ENCODE peak calls at places on chromosomes 4 and X, in four cellular contexts. One of them, this sample, is unnamed.

GRCh38 chr4:59223292-59223941 is 1976.7 kb upstream of the ADGRL3 start:
- DNase-seq in mesenchymal stem cell: no peak
- DNase-seq in DND-41: no peak
- DNase-seq in astrocyte of the cerebellum: no peak
- DNase-seq in this sample: no peak

GRCh38 chr4:56320293-56320692 is 67.0 kb downstream of the AASDH start:
- DNase-seq in astrocyte of the cerebellum: no peak
- DNase-seq in mesenchymal stem cell: no peak
- DNase-seq in DND-41: no peak
- DNase-seq in this sample: no peak

GRCh38 chrX:24629701-24630100 is 17.4 kb downstream of the PCYT1B start:
- DNase-seq in astrocyte of the cerebellum: no peak
- DNase-seq in mesenchymal stem cell: no peak
- DNase-seq in DND-41: no peak
- DNase-seq in this sample: no peak

GRCh38 chr4:112109455-112110425 is 35.5 kb upstream of the FAM241A start:
- DNase-seq in DND-41: no peak
- DNase-seq in mesenchymal stem cell: peak; percentile 45
- DNase-seq in astrocyte of the cerebellum: peak; percentile 22
- DNase-seq in this sample: no peak

GRCh38 chr4:17468638-17469221 is 43.2 kb downstream of the QDPR start:
- DNase-seq in mesenchymal stem cell: peak; percentile 65
- DNase-seq in astrocyte of the cerebellum: peak; percentile 29
- DNase-seq in DND-41: no peak
- DNase-seq in this sample: no peak

GRCh38 chrX:3717742-3718420 is 4.4 kb upstream of the PRKX start:
- DNase-seq in astrocyte of the cerebellum: no peak
- DNase-seq in mesenchymal stem cell: no peak
- DNase-seq in DND-41: no peak
- DNase-seq in this sample: no peak

GRCh38 chr4:4714330-4714729 is 145.1 kb upstream of the MSX1 start:
- DNase-seq in mesenchymal stem cell: peak; percentile 34
- DNase-seq in DND-41: no peak
- DNase-seq in astrocyte of the cerebellum: no peak
- DNase-seq in this sample: no peak

GRCh38 chr4:153488719-153489384 is 22.7 kb downstream of the TMEM131L start:
- DNase-seq in astrocyte of the cerebellum: no peak
- DNase-seq in DND-41: peak; percentile 34
- DNase-seq in mesenchymal stem cell: no peak
- DNase-seq in this sample: no peak

GRCh38 chrX:37302569-37302968 is 46.6 kb upstream of the PRRG1 start:
- DNase-seq in astrocyte of the cerebellum: no peak
- DNase-seq in mesenchymal stem cell: peak; percentile 35
- DNase-seq in DND-41: no peak
- DNase-seq in this sample: no peak

GRCh38 chr4:79059631-79060399 is 120.6 kb upstream of the PAQR3 start:
- DNase-seq in mesenchymal stem cell: no peak
- DNase-seq in astrocyte of the cerebellum: no peak
- DNase-seq in DND-41: no peak
- DNase-seq in this sample: no peak

GRCh38 chr4:13950491-13950890 is 323.0 kb upstream of the BOD1L1 start:
- DNase-seq in astrocyte of the cerebellum: no peak
- DNase-seq in mesenchymal stem cell: no peak
- DNase-seq in DND-41: no peak
- DNase-seq in this sample: no peak

GRCh38 chr4:73718375-73719373 is 21.7 kb upstream of the CXCL8 start:
- DNase-seq in astrocyte of the cerebellum: peak; percentile 40
- DNase-seq in DND-41: no peak
- DNase-seq in mesenchymal stem cell: no peak
- DNase-seq in this sample: no peak

GRCh38 chr4:134627386-134627785 is 425.8 kb upstream of the PABPC4L start:
- DNase-seq in astrocyte of the cerebellum: no peak
- DNase-seq in mesenchymal stem cell: no peak
- DNase-seq in DND-41: no peak
- DNase-seq in this sample: no peak

GRCh38 chrX:70635669-70636068 is 191.0 kb downstream of the DLG3 start:
- DNase-seq in mesenchymal stem cell: no peak
- DNase-seq in astrocyte of the cerebellum: no peak
- DNase-seq in DND-41: no peak
- DNase-seq in this sample: no peak

GRCh38 chrX:31112226-31112999 is 40.6 kb upstream of the FTHL17 start:
- DNase-seq in mesenchymal stem cell: no peak
- DNase-seq in astrocyte of the cerebellum: no peak
- DNase-seq in DND-41: no peak
- DNase-seq in this sample: no peak

GRCh38 chr4:113446019-113446418 is 315.5 kb downstream of the CAMK2D start:
- DNase-seq in mesenchymal stem cell: peak; percentile 64
- DNase-seq in astrocyte of the cerebellum: no peak
- DNase-seq in DND-41: no peak
- DNase-seq in this sample: no peak

GRCh38 chr4:59818656-59819055 is 1381.5 kb upstream of the ADGRL3 start:
- DNase-seq in DND-41: peak; percentile 59
- DNase-seq in astrocyte of the cerebellum: peak; percentile 15
- DNase-seq in mesenchymal stem cell: no peak
- DNase-seq in this sample: no peak

GRCh38 chr4:141462361-141462760 is 174.0 kb upstream of the IL15 start:
- DNase-seq in mesenchymal stem cell: no peak
- DNase-seq in astrocyte of the cerebellum: no peak
- DNase-seq in DND-41: no peak
- DNase-seq in this sample: no peak

GRCh38 chr4:11428701-11429571 is at the start of gene HS3ST1:
- DNase-seq in mesenchymal stem cell: peak; percentile 51
- DNase-seq in DND-41: no peak
- DNase-seq in astrocyte of the cerebellum: no peak
- DNase-seq in this sample: peak; percentile 4

GRCh38 chr4:65083076-65083475 is 587.2 kb downstream of the EPHA5 start:
- DNase-seq in DND-41: no peak
- DNase-seq in astrocyte of the cerebellum: no peak
- DNase-seq in mesenchymal stem cell: peak; percentile 78
- DNase-seq in this sample: no peak

GRCh38 chr4:95087657-95088455 is 330.1 kb downstream of the BMPR1B start:
- DNase-seq in DND-41: no peak
- DNase-seq in astrocyte of the cerebellum: no peak
- DNase-seq in mesenchymal stem cell: peak; percentile 66
- DNase-seq in this sample: no peak

GRCh38 chr4:25844957-25845712 is 17.7 kb downstream of the SEL1L3 start:
- DNase-seq in mesenchymal stem cell: no peak
- DNase-seq in DND-41: no peak
- DNase-seq in astrocyte of the cerebellum: no peak
- DNase-seq in this sample: no peak

GRCh38 chr4:158775091-158775651 is 6.3 kb downstream of the FNIP2 start:
- DNase-seq in DND-41: no peak
- DNase-seq in astrocyte of the cerebellum: peak; percentile 47
- DNase-seq in mesenchymal stem cell: peak; percentile 77
- DNase-seq in this sample: no peak

GRCh38 chr4:150569384-150569987 is 12.5 kb upstream of the MAB21L2 start:
- DNase-seq in mesenchymal stem cell: no peak
- DNase-seq in astrocyte of the cerebellum: peak; percentile 43
- DNase-seq in DND-41: no peak
- DNase-seq in this sample: no peak

GRCh38 chr4:56653461-56654237 is 27.4 kb downstream of the HOPX start:
- DNase-seq in DND-41: peak; percentile 42
- DNase-seq in astrocyte of the cerebellum: no peak
- DNase-seq in mesenchymal stem cell: no peak
- DNase-seq in this sample: no peak

GRCh38 chrX:102599084-102599949 is at the start of gene ARMCX5:
- DNase-seq in mesenchymal stem cell: peak; percentile 91
- DNase-seq in DND-41: peak; percentile 80
- DNase-seq in astrocyte of the cerebellum: peak; percentile 71
- DNase-seq in this sample: peak; percentile 76

GRCh38 chr4:110778526-110778925 is 155.6 kb upstream of the PITX2 start:
- DNase-seq in mesenchymal stem cell: peak; percentile 58
- DNase-seq in astrocyte of the cerebellum: peak; percentile 48
- DNase-seq in DND-41: no peak
- DNase-seq in this sample: no peak

GRCh38 chr4:36385951-36386561 is 104.6 kb downstream of the DTHD1 start:
- DNase-seq in astrocyte of the cerebellum: no peak
- DNase-seq in mesenchymal stem cell: no peak
- DNase-seq in DND-41: peak; percentile 45
- DNase-seq in this sample: peak; percentile 75

GRCh38 chr4:142126890-142127497 is 490.6 kb downstream of the IL15 start:
- DNase-seq in astrocyte of the cerebellum: peak; percentile 74
- DNase-seq in DND-41: peak; percentile 66
- DNase-seq in mesenchymal stem cell: peak; percentile 67
- DNase-seq in this sample: peak; percentile 67

GRCh38 chr4:167509551-167509950 is 275.3 kb upstream of the SPOCK3 start:
- DNase-seq in mesenchymal stem cell: no peak
- DNase-seq in astrocyte of the cerebellum: no peak
- DNase-seq in DND-41: no peak
- DNase-seq in this sample: no peak

GRCh38 chrX:4240541-4241194 is 527.2 kb upstream of the PRKX start:
- DNase-seq in mesenchymal stem cell: no peak
- DNase-seq in astrocyte of the cerebellum: no peak
- DNase-seq in DND-41: peak; percentile 11
- DNase-seq in this sample: peak; percentile 40

GRCh38 chr4:373062-373839 is 35.6 kb downstream of the ZNF141 start:
- DNase-seq in astrocyte of the cerebellum: no peak
- DNase-seq in DND-41: no peak
- DNase-seq in mesenchymal stem cell: peak; percentile 1
- DNase-seq in this sample: no peak
- H3K4me3 ChIP-seq in astrocyte of the cerebellum: no peak overlapping the region
- H3K4me3 ChIP-seq in DND-41: no peak overlapping the region
- H3K4me3 ChIP-seq in mesenchymal stem cell: peak overlapping the region; percentile 73
- H3K4me3 ChIP-seq in this sample: peak overlapping the region; percentile 35

GRCh38 chr4:159937595-159937994 is 834.7 kb downstream of the RAPGEF2 start:
- DNase-seq in mesenchymal stem cell: no peak
- DNase-seq in DND-41: no peak
- DNase-seq in astrocyte of the cerebellum: no peak
- DNase-seq in this sample: no peak
- H3K4me3 ChIP-seq in mesenchymal stem cell: no peak overlapping the region
- H3K4me3 ChIP-seq in DND-41: no peak overlapping the region
- H3K4me3 ChIP-seq in astrocyte of the cerebellum: no peak overlapping the region
- H3K4me3 ChIP-seq in this sample: no peak overlapping the region

DNA sequence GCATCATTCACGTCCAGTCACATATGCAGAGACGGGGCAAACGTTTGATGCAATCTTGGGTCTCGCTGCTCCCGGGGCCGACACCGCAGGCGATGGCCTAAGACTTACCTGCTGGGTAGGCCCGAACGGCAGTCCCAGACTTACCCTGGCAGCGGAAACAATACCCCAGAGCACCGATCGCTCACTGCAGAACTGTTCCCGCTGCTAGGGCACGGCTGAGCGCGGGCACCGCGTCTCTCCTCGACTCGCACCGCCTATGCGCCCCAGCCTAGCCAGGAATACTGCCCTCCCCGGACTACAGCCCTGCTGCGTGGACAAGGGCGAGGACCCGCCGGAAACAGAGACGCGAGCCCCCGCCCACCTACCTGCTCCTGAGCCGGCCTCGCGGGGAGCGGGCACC is 86.2 kb downstream of the HPRT1 start:
- DNase-seq in mesenchymal stem cell: no peak
- DNase-seq in astrocyte of the cerebellum: no peak
- DNase-seq in DND-41: no peak
- DNase-seq in this sample: no peak
- H3K4me3 ChIP-seq in mesenchymal stem cell: peak overlapping the region; percentile 79
- H3K4me3 ChIP-seq in astrocyte of the cerebellum: peak overlapping the region; percentile 59
- H3K4me3 ChIP-seq in DND-41: no peak overlapping the region
- H3K4me3 ChIP-seq in this sample: no peak overlapping the region

DNA sequence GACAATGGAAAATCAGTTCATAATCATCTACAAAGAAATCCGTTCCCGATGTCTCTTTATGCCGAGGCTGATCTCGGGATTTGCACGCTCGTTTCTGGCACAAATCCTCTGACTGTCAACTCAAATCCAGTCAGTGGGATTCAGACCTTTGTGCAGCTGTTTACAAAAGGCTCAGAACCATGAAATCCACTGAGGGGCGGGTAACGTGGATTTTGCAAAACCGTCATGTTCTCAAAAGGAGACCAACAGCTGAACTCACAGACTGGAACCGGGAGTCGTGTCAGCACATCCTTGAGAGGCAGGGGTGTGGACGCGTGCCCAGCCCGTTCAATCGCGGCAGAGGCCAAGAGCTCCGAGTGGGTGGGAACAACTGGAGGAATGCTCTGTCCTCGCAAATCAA is 46.4 kb downstream of the ACOX3 start:
- DNase-seq in astrocyte of the cerebellum: peak; percentile 86
- DNase-seq in mesenchymal stem cell: no peak
- DNase-seq in DND-41: no peak
- DNase-seq in this sample: no peak
- H3K4me3 ChIP-seq in astrocyte of the cerebellum: no peak overlapping the region
- H3K4me3 ChIP-seq in mesenchymal stem cell: peak overlapping the region; percentile 55
- H3K4me3 ChIP-seq in DND-41: no peak overlapping the region
- H3K4me3 ChIP-seq in this sample: no peak overlapping the region

GRCh38 chrX:131057706-131058105 is 440 bp upstream of the ARHGAP36 start:
- DNase-seq in astrocyte of the cerebellum: no peak
- DNase-seq in DND-41: no peak
- DNase-seq in mesenchymal stem cell: no peak
- DNase-seq in this sample: no peak
- H3K4me3 ChIP-seq in astrocyte of the cerebellum: no peak overlapping the region
- H3K4me3 ChIP-seq in DND-41: no peak overlapping the region
- H3K4me3 ChIP-seq in mesenchymal stem cell: no peak overlapping the region
- H3K4me3 ChIP-seq in this sample: no peak overlapping the region

GRCh38 chrX:78106651-78106986 is 2.6 kb downstream of the PGK1 start:
- DNase-seq in DND-41: no peak
- DNase-seq in astrocyte of the cerebellum: no peak
- DNase-seq in mesenchymal stem cell: no peak
- DNase-seq in this sample: no peak
- H3K4me3 ChIP-seq in DND-41: peak overlapping the region; percentile 96
- H3K4me3 ChIP-seq in astrocyte of the cerebellum: no peak overlapping the region
- H3K4me3 ChIP-seq in mesenchymal stem cell: peak overlapping the region; percentile 94
- H3K4me3 ChIP-seq in this sample: peak overlapping the region; percentile 62

GRCh38 chr4:145176641-145177432 is 3.6 kb downstream of the OTUD4 start:
- DNase-seq in DND-41: no peak
- DNase-seq in astrocyte of the cerebellum: no peak
- DNase-seq in mesenchymal stem cell: peak; percentile 10
- DNase-seq in this sample: peak; percentile 32
- H3K4me3 ChIP-seq in DND-41: peak overlapping the region; percentile 54
- H3K4me3 ChIP-seq in astrocyte of the cerebellum: no peak overlapping the region
- H3K4me3 ChIP-seq in mesenchymal stem cell: peak overlapping the region; percentile 89
- H3K4me3 ChIP-seq in this sample: peak overlapping the region; percentile 84

DNA sequence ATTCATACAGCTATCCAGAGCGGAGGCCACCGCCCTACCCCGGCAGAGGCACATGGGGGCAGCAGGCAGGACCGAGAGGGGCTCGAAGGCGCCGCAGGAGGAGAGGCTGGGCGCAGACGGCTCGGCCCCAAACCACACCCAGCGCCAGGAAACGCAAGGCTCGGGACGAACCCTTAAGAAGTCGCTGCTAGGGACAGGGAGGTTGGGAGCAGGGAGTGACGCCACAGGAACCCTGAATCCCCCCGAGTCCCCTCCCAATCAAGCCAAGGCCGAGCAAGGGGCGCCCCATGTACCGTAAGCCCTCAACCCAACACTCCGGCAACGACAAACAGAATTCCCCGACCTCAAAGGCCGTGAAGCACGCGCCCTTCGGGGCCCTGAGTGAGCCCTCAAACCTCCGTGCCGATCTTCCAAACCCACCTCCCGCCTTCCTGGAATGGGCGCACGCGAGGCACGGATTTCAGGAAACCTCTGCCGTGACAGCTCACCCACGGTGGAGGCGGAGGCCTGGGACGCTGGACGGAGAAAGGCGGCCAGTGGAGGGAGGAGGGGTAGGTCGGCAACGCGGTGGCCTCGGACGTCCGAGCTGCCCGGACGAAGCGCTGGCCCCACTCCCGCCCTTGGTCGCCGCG is 1.8 kb downstream of the ZFYVE28 start:
- DNase-seq in mesenchymal stem cell: peak; percentile 69
- DNase-seq in astrocyte of the cerebellum: no peak
- DNase-seq in DND-41: no peak
- DNase-seq in this sample: no peak
- H3K4me3 ChIP-seq in mesenchymal stem cell: peak overlapping the region; percentile 76
- H3K4me3 ChIP-seq in astrocyte of the cerebellum: peak overlapping the region; percentile 52
- H3K4me3 ChIP-seq in DND-41: no peak overlapping the region
- H3K4me3 ChIP-seq in this sample: no peak overlapping the region